ENCODE peak calls at places on chromosomes 7 and 10, in ten cellular contexts. R is GM23338, C is brain microvascular endothelial cell, N is astrocyte of the spinal cord, P is NB4, U is HFF-Myc, E is fibroblast of pulmonary artery, Y is endothelial cell of umbilical vein, J is mesenchymal stem cell, V is Caco-2. H is an unnamed sample.

GRCh38 chr7:108589874-108590273 is 20.2 kb downstream of the DNAJB9 start:
- DNase-seq in R (no peak), C (no peak), N (no peak), P (no peak), U (no peak), E (no peak), Y (no peak), J (no peak), V (no peak), H (no peak)

GRCh38 chr7:138233189-138233588 is 156.9 kb downstream of the AKR1D1 start:
- DNase-seq in R (no peak), C (no peak), N (no peak), P (no peak), U (no peak), E (no peak), Y (no peak), J (no peak), V (no peak), H (no peak)

GRCh38 chr7:106644999-106645398 is 16.0 kb downstream of the CCDC71L start:
- DNase-seq in R (no peak), C (no peak), N (no peak), P (peak), U (no peak), E (no peak), Y (no peak), J (no peak), V (no peak), H (no peak)

GRCh38 chr10:24465899-24466615 is 257.1 kb downstream of the KIAA1217 start:
- DNase-seq in R (no peak), C (peak), N (peak), P (peak), U (peak), E (peak), Y (no peak), J (peak), V (peak), H (peak)

GRCh38 chr7:86963599-86964230 is 95.7 kb downstream of the ELAPOR2 start:
- DNase-seq in R (no peak), C (no peak), N (no peak), P (no peak), U (no peak), E (no peak), Y (no peak), J (peak), V (no peak), H (no peak)

GRCh38 chr7:31805209-31805818 is 118.3 kb downstream of the PPP1R17 start:
- DNase-seq in R (no peak), C (no peak), N (no peak), P (peak), U (no peak), E (no peak), Y (no peak), J (peak), V (no peak), H (no peak)

GRCh38 chr7:7705316-7705715 is 13.1 kb downstream of the RPA3 start:
- DNase-seq in R (no peak), C (no peak), N (no peak), P (no peak), U (no peak), E (no peak), Y (no peak), J (no peak), V (no peak), H (no peak)

GRCh38 chr10:11687779-11688447 is 54.3 kb upstream of the ECHDC3 start:
- DNase-seq in R (no peak), C (no peak), N (no peak), P (no peak), U (no peak), E (no peak), Y (no peak), J (no peak), V (peak), H (no peak)

GRCh38 chr7:157503229-157503628 is 166.4 kb downstream of the DNAJB6 start:
- DNase-seq in R (no peak), C (no peak), N (no peak), P (no peak), U (no peak), E (no peak), Y (no peak), J (no peak), V (no peak), H (no peak)

GRCh38 chr7:30142710-30143109 is 7.9 kb downstream of the MTURN start:
- DNase-seq in R (no peak), C (peak), N (peak), P (no peak), U (no peak), E (peak), Y (peak), J (peak), V (no peak), H (no peak)

GRCh38 chr10:30747633-30748032 is 118.1 kb upstream of the LYZL2 start:
- DNase-seq in R (no peak), C (peak), N (peak), P (peak), U (no peak), E (peak), Y (no peak), J (peak), V (no peak), H (no peak)

GRCh38 chr10:14476641-14477407 is 146.1 kb upstream of the FRMD4A start:
- DNase-seq in R (no peak), C (no peak), N (peak), P (no peak), U (no peak), E (peak), Y (no peak), J (no peak), V (no peak), H (peak)

GRCh38 chr10:78255796-78256638 is 222.4 kb downstream of the RPS24 start:
- DNase-seq in R (no peak), C (peak), N (peak), P (peak), U (peak), E (peak), Y (peak), J (peak), V (peak), H (peak)

GRCh38 chr10:133286366-133286765 is 9.7 kb upstream of the ADAM8 start:
- DNase-seq in R (no peak), C (no peak), N (no peak), P (no peak), U (no peak), E (no peak), Y (no peak), J (no peak), V (no peak), H (no peak)

GRCh38 chr10:76324283-76324682 is 892.9 kb downstream of the LRMDA start:
- DNase-seq in R (no peak), C (no peak), N (peak), P (no peak), U (no peak), E (no peak), Y (no peak), J (no peak), V (no peak), H (no peak)

GRCh38 chr10:103929396-103929921 is 11.5 kb upstream of the STN1 start:
- DNase-seq in R (no peak), C (no peak), N (no peak), P (no peak), U (no peak), E (peak), Y (no peak), J (no peak), V (peak), H (peak)

GRCh38 chr7:12630615-12630884 is 56.9 kb upstream of the ARL4A start:
- DNase-seq in R (no peak), C (no peak), N (no peak), P (no peak), U (no peak), E (peak), Y (peak), J (no peak), V (no peak), H (no peak)

GRCh38 chr7:45196374-45196773 is 38.8 kb downstream of the RAMP3 start:
- DNase-seq in R (no peak), C (no peak), N (no peak), P (no peak), U (no peak), E (no peak), Y (no peak), J (no peak), V (no peak), H (no peak)

GRCh38 chr7:134593530-134594392 is 44.9 kb downstream of the AKR1B15 start:
- DNase-seq in R (no peak), C (peak), N (peak), P (peak), U (peak), E (peak), Y (peak), J (peak), V (peak), H (peak)

GRCh38 chr10:88478256-88478655 is 104.9 kb downstream of the RNLS start:
- DNase-seq in R (no peak), C (no peak), N (no peak), P (no peak), U (no peak), E (no peak), Y (no peak), J (no peak), V (no peak), H (no peak)

GRCh38 chr7:23598321-23598720 is 1.1 kb downstream of the CCDC126 start:
- DNase-seq in R (peak), C (no peak), N (no peak), P (no peak), U (no peak), E (no peak), Y (no peak), J (no peak), V (no peak), H (no peak)

GRCh38 chr7:47103498-47104205 is 478.3 kb downstream of the TNS3 start:
- DNase-seq in R (peak), C (no peak), N (no peak), P (peak), U (no peak), E (no peak), Y (no peak), J (no peak), V (no peak), H (no peak)

GRCh38 chr10:69759641-69760040 is 42.1 kb upstream of the COL13A1 start:
- DNase-seq in R (no peak), C (no peak), N (no peak), P (no peak), U (no peak), E (no peak), Y (no peak), J (peak), V (no peak), H (no peak)

GRCh38 chr10:119412831-119413737 is 129.4 kb downstream of the RGS10 start:
- DNase-seq in R (peak), C (no peak), N (peak), P (no peak), U (peak), E (no peak), Y (no peak), J (peak), V (peak), H (no peak)
- H3K4me3 ChIP-seq in R (no peak), C (no peak), N (no peak), P (no peak), U (no peak), E (no peak), Y (no peak), J (no peak), V (no peak), H (no peak)

GRCh38 chr10:15858895-15859294 is 1.4 kb downstream of the MINDY3 start:
- DNase-seq in R (no peak), C (no peak), N (no peak), P (no peak), U (no peak), E (no peak), Y (no peak), J (no peak), V (no peak), H (no peak)
- H3K4me3 ChIP-seq in R (peak), C (peak), N (peak), P (peak), U (peak), E (peak), Y (peak), J (peak), V (peak), H (peak)

GRCh38 chr7:101933028-101933427 is 115.6 kb downstream of the CUX1 start:
- DNase-seq in R (no peak), C (no peak), N (no peak), P (no peak), U (no peak), E (no peak), Y (no peak), J (no peak), V (no peak), H (no peak)

GRCh38 chr7:101935521-101936141 is 118.2 kb downstream of the CUX1 start:
- DNase-seq in R (no peak), C (no peak), N (no peak), P (no peak), U (no peak), E (no peak), Y (no peak), J (no peak), V (no peak), H (no peak)

GRCh38 chr7:101936223-101936611 is 118.8 kb downstream of the CUX1 start:
- DNase-seq in R (peak), C (no peak), N (no peak), P (no peak), U (no peak), E (no peak), Y (no peak), J (no peak), V (no peak), H (no peak)

GRCh38 chr7:101933685-101934084 is 116.3 kb downstream of the CUX1 start:
- DNase-seq in R (no peak), C (no peak), N (no peak), P (no peak), U (no peak), E (no peak), Y (no peak), J (no peak), V (no peak), H (no peak)

GRCh38 chr7:101934618-101935017 is 117.2 kb downstream of the CUX1 start:
- DNase-seq in R (no peak), C (no peak), N (no peak), P (no peak), U (no peak), E (no peak), Y (no peak), J (no peak), V (no peak), H (no peak)
- H3K4me3 ChIP-seq in R (peak), C (no peak), N (no peak), P (no peak), U (no peak), E (no peak), Y (no peak), J (peak), V (no peak), H (no peak)

GRCh38 chr7:52669031-52669430 is 366.4 kb upstream of the POM121L12 start:
- DNase-seq in R (no peak), C (no peak), N (no peak), P (no peak), U (no peak), E (no peak), Y (no peak), J (no peak), V (no peak), H (no peak)

GRCh38 chr7:52668435-52668834 is 367.0 kb upstream of the POM121L12 start:
- DNase-seq in R (no peak), C (no peak), N (no peak), P (no peak), U (no peak), E (no peak), Y (no peak), J (no peak), V (no peak), H (no peak)
- H3K4me3 ChIP-seq in R (no peak), C (no peak), N (no peak), P (no peak), U (no peak), E (no peak), Y (no peak), J (no peak), V (no peak), H (no peak)

DNA sequence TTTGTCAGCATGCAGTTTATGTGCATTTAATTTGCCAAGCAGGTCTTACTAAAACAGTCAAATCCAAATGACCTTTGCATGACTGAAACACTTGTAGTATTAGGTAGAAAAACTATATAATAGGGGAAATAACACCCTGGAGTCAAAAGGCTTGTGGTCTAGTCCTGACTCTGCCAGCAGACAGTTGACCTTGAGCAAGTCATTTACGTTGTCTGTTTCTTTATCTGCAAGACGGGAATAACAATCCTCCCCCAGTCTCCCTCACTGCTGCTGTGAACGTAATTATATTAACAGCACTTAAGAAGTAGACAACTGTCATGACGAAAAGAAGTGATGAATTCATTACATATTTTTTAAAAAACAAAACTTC is 26.1 kb downstream of the CDK6 start:
- DNase-seq in R (no peak), C (peak), N (no peak), P (peak), U (no peak), E (peak), Y (no peak), J (peak), V (no peak), H (no peak)
- H3K4me3 ChIP-seq in R (no peak), C (no peak), N (no peak), P (no peak), U (no peak), E (no peak), Y (no peak), J (no peak), V (no peak), H (no peak)

GRCh38 chr10:27625452-27626345 is 119.9 kb downstream of the MKX start:
- DNase-seq in R (peak), C (no peak), N (no peak), P (no peak), U (peak), E (no peak), Y (no peak), J (no peak), V (no peak), H (no peak)
- H3K4me3 ChIP-seq in R (peak), C (no peak), N (no peak), P (no peak), U (no peak), E (no peak), Y (no peak), J (no peak), V (no peak), H (no peak)

GRCh38 chr7:130888017-130888371 is 154.0 kb upstream of the KLF14 start:
- DNase-seq in R (no peak), C (no peak), N (no peak), P (no peak), U (no peak), E (peak), Y (no peak), J (peak), V (no peak), H (no peak)

GRCh38 chr7:130888468-130888867 is 154.5 kb upstream of the KLF14 start:
- DNase-seq in R (no peak), C (no peak), N (no peak), P (no peak), U (no peak), E (no peak), Y (no peak), J (no peak), V (no peak), H (no peak)

GRCh38 chr7:130891254-130892094 is 157.5 kb upstream of the KLF14 start:
- DNase-seq in R (no peak), C (peak), N (peak), P (no peak), U (no peak), E (peak), Y (peak), J (peak), V (no peak), H (peak)

GRCh38 chr7:130887182-130888016 is 153.4 kb upstream of the KLF14 start:
- DNase-seq in R (no peak), C (peak), N (peak), P (no peak), U (no peak), E (peak), Y (peak), J (peak), V (no peak), H (no peak)

DNA sequence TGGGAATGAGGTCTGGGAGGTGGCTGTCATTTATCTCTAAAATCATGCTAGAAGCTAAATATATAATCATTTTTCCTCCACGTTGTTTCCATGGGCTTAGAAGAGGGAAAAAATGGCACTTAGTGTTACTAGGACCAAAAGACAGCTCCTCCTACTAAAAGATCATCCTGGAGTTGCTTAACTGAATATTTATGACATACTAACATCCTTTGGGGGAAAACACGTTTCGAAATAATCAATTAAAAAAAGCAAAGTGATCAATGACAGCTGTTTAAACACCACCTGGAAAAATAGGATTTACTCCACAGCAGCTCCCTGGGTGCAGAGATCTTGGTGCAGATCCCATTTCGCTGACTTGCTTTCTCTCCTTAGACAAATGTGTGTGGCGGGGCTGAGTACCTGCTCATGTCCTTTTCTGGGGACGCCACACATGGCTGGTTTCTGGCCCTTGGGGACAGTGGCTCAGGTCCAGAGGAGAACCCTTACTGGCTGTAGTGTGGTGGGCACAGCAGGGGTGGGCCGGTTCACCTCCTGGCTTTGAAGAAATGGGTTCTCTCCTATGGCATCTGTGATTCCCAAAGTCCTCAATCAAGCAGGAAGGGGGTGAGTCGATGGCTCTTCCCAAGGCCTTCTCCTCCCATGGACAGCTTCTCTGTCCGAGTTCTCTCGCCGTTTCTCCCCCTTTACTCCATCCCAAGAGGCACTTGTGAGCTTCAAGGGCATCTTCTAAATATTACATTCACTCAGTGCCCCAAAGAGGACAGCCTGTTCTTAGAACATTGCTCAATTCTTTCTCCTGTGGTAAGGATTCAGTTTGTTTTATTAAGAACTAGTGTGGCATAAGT is 156.4 kb upstream of the KLF14 start:
- DNase-seq in R (no peak), C (no peak), N (no peak), P (no peak), U (no peak), E (no peak), Y (no peak), J (peak), V (no peak), H (no peak)
- H3K4me3 ChIP-seq in R (no peak), C (peak), N (no peak), P (no peak), U (no peak), E (peak), Y (no peak), J (peak), V (no peak), H (no peak)